ENCODE peak calls at places on chromosomes 12 and 14, in six cellular contexts. One of them, this sample, is unnamed.

GRCh38 chr14:20904393-20905029 is 13.3 kb downstream of the RNASE3 start:
- DNase-seq in dorsolateral prefrontal cortex: no peak
- DNase-seq in neural crest cell: peak
- DNase-seq in transverse colon: no peak
- DNase-seq in stimulated activated CD4-positive, alpha-beta T cell treated with anti-CD3 and anti-CD28 coated beads, Interleukin-4, amount 100 ng/mL, for 4 hours: no peak
- DNase-seq in activated naive CD8-positive, alpha-beta T cell treated with anti-CD3 and anti-CD28 coated beads, Interleukin-2, amount 50 U/mL, for 24 hours: no peak
- DNase-seq in this sample: no peak

GRCh38 chr12:3195859-3196483 is 118.8 kb downstream of the TSPAN9 start:
- DNase-seq in dorsolateral prefrontal cortex: no peak
- DNase-seq in activated naive CD8-positive, alpha-beta T cell treated with anti-CD3 and anti-CD28 coated beads, Interleukin-2, amount 50 U/mL, for 24 hours: no peak
- DNase-seq in neural crest cell: no peak
- DNase-seq in transverse colon: no peak
- DNase-seq in stimulated activated CD4-positive, alpha-beta T cell treated with anti-CD3 and anti-CD28 coated beads, Interleukin-4, amount 100 ng/mL, for 4 hours: no peak
- DNase-seq in this sample: no peak

GRCh38 chr12:1972260-1972659 is 32.0 kb downstream of the DCP1B start:
- DNase-seq in neural crest cell: no peak
- DNase-seq in dorsolateral prefrontal cortex: no peak
- DNase-seq in activated naive CD8-positive, alpha-beta T cell treated with anti-CD3 and anti-CD28 coated beads, Interleukin-2, amount 50 U/mL, for 24 hours: no peak
- DNase-seq in transverse colon: no peak
- DNase-seq in stimulated activated CD4-positive, alpha-beta T cell treated with anti-CD3 and anti-CD28 coated beads, Interleukin-4, amount 100 ng/mL, for 4 hours: no peak
- DNase-seq in this sample: no peak

GRCh38 chr12:132455565-132455964 is 34.4 kb upstream of the FBRSL1 start:
- DNase-seq in activated naive CD8-positive, alpha-beta T cell treated with anti-CD3 and anti-CD28 coated beads, Interleukin-2, amount 50 U/mL, for 24 hours: no peak
- DNase-seq in neural crest cell: no peak
- DNase-seq in dorsolateral prefrontal cortex: no peak
- DNase-seq in transverse colon: no peak
- DNase-seq in stimulated activated CD4-positive, alpha-beta T cell treated with anti-CD3 and anti-CD28 coated beads, Interleukin-4, amount 100 ng/mL, for 4 hours: no peak
- DNase-seq in this sample: no peak

GRCh38 chr14:102805941-102806340 is 28.7 kb downstream of the TRAF3 start:
- DNase-seq in neural crest cell: no peak
- DNase-seq in stimulated activated CD4-positive, alpha-beta T cell treated with anti-CD3 and anti-CD28 coated beads, Interleukin-4, amount 100 ng/mL, for 4 hours: no peak
- DNase-seq in transverse colon: no peak
- DNase-seq in dorsolateral prefrontal cortex: no peak
- DNase-seq in activated naive CD8-positive, alpha-beta T cell treated with anti-CD3 and anti-CD28 coated beads, Interleukin-2, amount 50 U/mL, for 24 hours: no peak
- DNase-seq in this sample: no peak

GRCh38 chr14:31543969-31544799 is 17.0 kb upstream of the NUBPL start:
- DNase-seq in activated naive CD8-positive, alpha-beta T cell treated with anti-CD3 and anti-CD28 coated beads, Interleukin-2, amount 50 U/mL, for 24 hours: no peak
- DNase-seq in transverse colon: no peak
- DNase-seq in dorsolateral prefrontal cortex: no peak
- DNase-seq in neural crest cell: no peak
- DNase-seq in stimulated activated CD4-positive, alpha-beta T cell treated with anti-CD3 and anti-CD28 coated beads, Interleukin-4, amount 100 ng/mL, for 4 hours: no peak
- DNase-seq in this sample: no peak

GRCh38 chr14:68744613-68745012 is 48.3 kb downstream of the ZFP36L1 start:
- DNase-seq in stimulated activated CD4-positive, alpha-beta T cell treated with anti-CD3 and anti-CD28 coated beads, Interleukin-4, amount 100 ng/mL, for 4 hours: no peak
- DNase-seq in neural crest cell: no peak
- DNase-seq in dorsolateral prefrontal cortex: no peak
- DNase-seq in activated naive CD8-positive, alpha-beta T cell treated with anti-CD3 and anti-CD28 coated beads, Interleukin-2, amount 50 U/mL, for 24 hours: no peak
- DNase-seq in transverse colon: no peak
- DNase-seq in this sample: no peak

GRCh38 chr12:45543887-45544286 is 185.6 kb upstream of the ARID2 start:
- DNase-seq in dorsolateral prefrontal cortex: no peak
- DNase-seq in neural crest cell: peak
- DNase-seq in activated naive CD8-positive, alpha-beta T cell treated with anti-CD3 and anti-CD28 coated beads, Interleukin-2, amount 50 U/mL, for 24 hours: peak
- DNase-seq in transverse colon: peak
- DNase-seq in stimulated activated CD4-positive, alpha-beta T cell treated with anti-CD3 and anti-CD28 coated beads, Interleukin-4, amount 100 ng/mL, for 4 hours: peak
- DNase-seq in this sample: peak

GRCh38 chr12:87952850-87953249 is 76.4 kb downstream of the C12orf50 start:
- DNase-seq in activated naive CD8-positive, alpha-beta T cell treated with anti-CD3 and anti-CD28 coated beads, Interleukin-2, amount 50 U/mL, for 24 hours: no peak
- DNase-seq in stimulated activated CD4-positive, alpha-beta T cell treated with anti-CD3 and anti-CD28 coated beads, Interleukin-4, amount 100 ng/mL, for 4 hours: no peak
- DNase-seq in dorsolateral prefrontal cortex: no peak
- DNase-seq in neural crest cell: peak
- DNase-seq in transverse colon: no peak
- DNase-seq in this sample: no peak

GRCh38 chr12:31323466-31324115 is 2.4 kb downstream of the SINHCAF start:
- DNase-seq in activated naive CD8-positive, alpha-beta T cell treated with anti-CD3 and anti-CD28 coated beads, Interleukin-2, amount 50 U/mL, for 24 hours: peak
- DNase-seq in transverse colon: peak
- DNase-seq in stimulated activated CD4-positive, alpha-beta T cell treated with anti-CD3 and anti-CD28 coated beads, Interleukin-4, amount 100 ng/mL, for 4 hours: peak
- DNase-seq in dorsolateral prefrontal cortex: no peak
- DNase-seq in neural crest cell: no peak
- DNase-seq in this sample: no peak

GRCh38 chr12:57772429-57773322 is at the start of gene EEF1AKMT3:
- DNase-seq in stimulated activated CD4-positive, alpha-beta T cell treated with anti-CD3 and anti-CD28 coated beads, Interleukin-4, amount 100 ng/mL, for 4 hours: no peak
- DNase-seq in transverse colon: peak
- DNase-seq in neural crest cell: peak
- DNase-seq in activated naive CD8-positive, alpha-beta T cell treated with anti-CD3 and anti-CD28 coated beads, Interleukin-2, amount 50 U/mL, for 24 hours: peak
- DNase-seq in dorsolateral prefrontal cortex: no peak
- DNase-seq in this sample: peak

GRCh38 chr14:74548881-74549280 is 55.3 kb downstream of the ISCA2 start:
- DNase-seq in stimulated activated CD4-positive, alpha-beta T cell treated with anti-CD3 and anti-CD28 coated beads, Interleukin-4, amount 100 ng/mL, for 4 hours: no peak
- DNase-seq in neural crest cell: no peak
- DNase-seq in activated naive CD8-positive, alpha-beta T cell treated with anti-CD3 and anti-CD28 coated beads, Interleukin-2, amount 50 U/mL, for 24 hours: no peak
- DNase-seq in transverse colon: no peak
- DNase-seq in dorsolateral prefrontal cortex: peak
- DNase-seq in this sample: no peak

GRCh38 chr14:52012635-52013034 is 23.3 kb downstream of the RTRAF start:
- DNase-seq in neural crest cell: no peak
- DNase-seq in activated naive CD8-positive, alpha-beta T cell treated with anti-CD3 and anti-CD28 coated beads, Interleukin-2, amount 50 U/mL, for 24 hours: no peak
- DNase-seq in stimulated activated CD4-positive, alpha-beta T cell treated with anti-CD3 and anti-CD28 coated beads, Interleukin-4, amount 100 ng/mL, for 4 hours: no peak
- DNase-seq in transverse colon: no peak
- DNase-seq in dorsolateral prefrontal cortex: no peak
- DNase-seq in this sample: no peak

GRCh38 chr14:21498540-21499526 is 12.3 kb downstream of the METTL3 start:
- DNase-seq in activated naive CD8-positive, alpha-beta T cell treated with anti-CD3 and anti-CD28 coated beads, Interleukin-2, amount 50 U/mL, for 24 hours: no peak
- DNase-seq in dorsolateral prefrontal cortex: no peak
- DNase-seq in neural crest cell: peak
- DNase-seq in stimulated activated CD4-positive, alpha-beta T cell treated with anti-CD3 and anti-CD28 coated beads, Interleukin-4, amount 100 ng/mL, for 4 hours: no peak
- DNase-seq in transverse colon: no peak
- DNase-seq in this sample: peak

GRCh38 chr14:50936882-50937281 is 7.4 kb downstream of the PYGL start:
- DNase-seq in stimulated activated CD4-positive, alpha-beta T cell treated with anti-CD3 and anti-CD28 coated beads, Interleukin-4, amount 100 ng/mL, for 4 hours: no peak
- DNase-seq in dorsolateral prefrontal cortex: no peak
- DNase-seq in neural crest cell: no peak
- DNase-seq in activated naive CD8-positive, alpha-beta T cell treated with anti-CD3 and anti-CD28 coated beads, Interleukin-2, amount 50 U/mL, for 24 hours: no peak
- DNase-seq in transverse colon: no peak
- DNase-seq in this sample: no peak

GRCh38 chr12:65829716-65830115 is 5.4 kb downstream of the HMGA2 start:
- DNase-seq in dorsolateral prefrontal cortex: no peak
- DNase-seq in stimulated activated CD4-positive, alpha-beta T cell treated with anti-CD3 and anti-CD28 coated beads, Interleukin-4, amount 100 ng/mL, for 4 hours: no peak
- DNase-seq in activated naive CD8-positive, alpha-beta T cell treated with anti-CD3 and anti-CD28 coated beads, Interleukin-2, amount 50 U/mL, for 24 hours: no peak
- DNase-seq in transverse colon: no peak
- DNase-seq in neural crest cell: no peak
- DNase-seq in this sample: no peak

GRCh38 chr12:69642531-69642930 is 31.8 kb upstream of the LRRC10 start:
- DNase-seq in neural crest cell: no peak
- DNase-seq in activated naive CD8-positive, alpha-beta T cell treated with anti-CD3 and anti-CD28 coated beads, Interleukin-2, amount 50 U/mL, for 24 hours: no peak
- DNase-seq in dorsolateral prefrontal cortex: no peak
- DNase-seq in transverse colon: no peak
- DNase-seq in stimulated activated CD4-positive, alpha-beta T cell treated with anti-CD3 and anti-CD28 coated beads, Interleukin-4, amount 100 ng/mL, for 4 hours: no peak
- DNase-seq in this sample: no peak

GRCh38 chr12:15601210-15601800 is 187.9 kb downstream of the EPS8 start:
- DNase-seq in transverse colon: no peak
- DNase-seq in neural crest cell: no peak
- DNase-seq in stimulated activated CD4-positive, alpha-beta T cell treated with anti-CD3 and anti-CD28 coated beads, Interleukin-4, amount 100 ng/mL, for 4 hours: no peak
- DNase-seq in dorsolateral prefrontal cortex: no peak
- DNase-seq in activated naive CD8-positive, alpha-beta T cell treated with anti-CD3 and anti-CD28 coated beads, Interleukin-2, amount 50 U/mL, for 24 hours: no peak
- DNase-seq in this sample: peak

GRCh38 chr12:105076098-105076497 is 8.2 kb downstream of the ALDH1L2 start:
- DNase-seq in neural crest cell: no peak
- DNase-seq in stimulated activated CD4-positive, alpha-beta T cell treated with anti-CD3 and anti-CD28 coated beads, Interleukin-4, amount 100 ng/mL, for 4 hours: no peak
- DNase-seq in activated naive CD8-positive, alpha-beta T cell treated with anti-CD3 and anti-CD28 coated beads, Interleukin-2, amount 50 U/mL, for 24 hours: no peak
- DNase-seq in dorsolateral prefrontal cortex: no peak
- DNase-seq in transverse colon: no peak
- DNase-seq in this sample: no peak

GRCh38 chr12:126726481-126727217 is 1540.3 kb upstream of the TMEM132C start:
- DNase-seq in dorsolateral prefrontal cortex: no peak
- DNase-seq in activated naive CD8-positive, alpha-beta T cell treated with anti-CD3 and anti-CD28 coated beads, Interleukin-2, amount 50 U/mL, for 24 hours: no peak
- DNase-seq in neural crest cell: no peak
- DNase-seq in stimulated activated CD4-positive, alpha-beta T cell treated with anti-CD3 and anti-CD28 coated beads, Interleukin-4, amount 100 ng/mL, for 4 hours: no peak
- DNase-seq in transverse colon: no peak
- DNase-seq in this sample: no peak

GRCh38 chr12:89351489-89352241 is 636 bp downstream of the DUSP6 start:
- DNase-seq in transverse colon: peak
- DNase-seq in activated naive CD8-positive, alpha-beta T cell treated with anti-CD3 and anti-CD28 coated beads, Interleukin-2, amount 50 U/mL, for 24 hours: peak
- DNase-seq in stimulated activated CD4-positive, alpha-beta T cell treated with anti-CD3 and anti-CD28 coated beads, Interleukin-4, amount 100 ng/mL, for 4 hours: peak
- DNase-seq in neural crest cell: peak
- DNase-seq in dorsolateral prefrontal cortex: peak
- DNase-seq in this sample: peak

GRCh38 chr12:3681595-3681921 is 71.4 kb downstream of the CRACR2A start:
- DNase-seq in transverse colon: no peak
- DNase-seq in dorsolateral prefrontal cortex: no peak
- DNase-seq in stimulated activated CD4-positive, alpha-beta T cell treated with anti-CD3 and anti-CD28 coated beads, Interleukin-4, amount 100 ng/mL, for 4 hours: no peak
- DNase-seq in activated naive CD8-positive, alpha-beta T cell treated with anti-CD3 and anti-CD28 coated beads, Interleukin-2, amount 50 U/mL, for 24 hours: no peak
- DNase-seq in neural crest cell: no peak
- DNase-seq in this sample: no peak

GRCh38 chr12:27979145-27979544 is 6.6 kb upstream of the PTHLH start:
- DNase-seq in activated naive CD8-positive, alpha-beta T cell treated with anti-CD3 and anti-CD28 coated beads, Interleukin-2, amount 50 U/mL, for 24 hours: no peak
- DNase-seq in dorsolateral prefrontal cortex: no peak
- DNase-seq in neural crest cell: no peak
- DNase-seq in transverse colon: no peak
- DNase-seq in stimulated activated CD4-positive, alpha-beta T cell treated with anti-CD3 and anti-CD28 coated beads, Interleukin-4, amount 100 ng/mL, for 4 hours: no peak
- DNase-seq in this sample: no peak

GRCh38 chr14:102993523-102993922 is 63.8 kb downstream of the CDC42BPB start:
- DNase-seq in dorsolateral prefrontal cortex: no peak
- DNase-seq in activated naive CD8-positive, alpha-beta T cell treated with anti-CD3 and anti-CD28 coated beads, Interleukin-2, amount 50 U/mL, for 24 hours: no peak
- DNase-seq in transverse colon: peak
- DNase-seq in stimulated activated CD4-positive, alpha-beta T cell treated with anti-CD3 and anti-CD28 coated beads, Interleukin-4, amount 100 ng/mL, for 4 hours: no peak
- DNase-seq in neural crest cell: no peak
- DNase-seq in this sample: peak

GRCh38 chr14:77035267-77035666 is 6.8 kb upstream of the IRF2BPL start:
- DNase-seq in transverse colon: no peak
- DNase-seq in dorsolateral prefrontal cortex: no peak
- DNase-seq in neural crest cell: no peak
- DNase-seq in stimulated activated CD4-positive, alpha-beta T cell treated with anti-CD3 and anti-CD28 coated beads, Interleukin-4, amount 100 ng/mL, for 4 hours: no peak
- DNase-seq in activated naive CD8-positive, alpha-beta T cell treated with anti-CD3 and anti-CD28 coated beads, Interleukin-2, amount 50 U/mL, for 24 hours: no peak
- DNase-seq in this sample: no peak

GRCh38 chr12:45613306-45613705 is 116.2 kb upstream of the ARID2 start:
- DNase-seq in dorsolateral prefrontal cortex: no peak
- DNase-seq in activated naive CD8-positive, alpha-beta T cell treated with anti-CD3 and anti-CD28 coated beads, Interleukin-2, amount 50 U/mL, for 24 hours: no peak
- DNase-seq in stimulated activated CD4-positive, alpha-beta T cell treated with anti-CD3 and anti-CD28 coated beads, Interleukin-4, amount 100 ng/mL, for 4 hours: no peak
- DNase-seq in transverse colon: no peak
- DNase-seq in neural crest cell: no peak
- DNase-seq in this sample: no peak

GRCh38 chr12:47884501-47884900 is 20.3 kb downstream of the VDR start:
- DNase-seq in dorsolateral prefrontal cortex: no peak
- DNase-seq in stimulated activated CD4-positive, alpha-beta T cell treated with anti-CD3 and anti-CD28 coated beads, Interleukin-4, amount 100 ng/mL, for 4 hours: no peak
- DNase-seq in activated naive CD8-positive, alpha-beta T cell treated with anti-CD3 and anti-CD28 coated beads, Interleukin-2, amount 50 U/mL, for 24 hours: no peak
- DNase-seq in transverse colon: no peak
- DNase-seq in neural crest cell: no peak
- DNase-seq in this sample: no peak

GRCh38 chr12:45369065-45369464 is 153.2 kb downstream of the ANO6 start:
- DNase-seq in dorsolateral prefrontal cortex: no peak
- DNase-seq in activated naive CD8-positive, alpha-beta T cell treated with anti-CD3 and anti-CD28 coated beads, Interleukin-2, amount 50 U/mL, for 24 hours: no peak
- DNase-seq in stimulated activated CD4-positive, alpha-beta T cell treated with anti-CD3 and anti-CD28 coated beads, Interleukin-4, amount 100 ng/mL, for 4 hours: no peak
- DNase-seq in transverse colon: no peak
- DNase-seq in neural crest cell: no peak
- DNase-seq in this sample: peak

GRCh38 chr12:64193045-64193444 is 29.1 kb downstream of the KICS2 start:
- DNase-seq in neural crest cell: no peak
- DNase-seq in transverse colon: no peak
- DNase-seq in dorsolateral prefrontal cortex: no peak
- DNase-seq in stimulated activated CD4-positive, alpha-beta T cell treated with anti-CD3 and anti-CD28 coated beads, Interleukin-4, amount 100 ng/mL, for 4 hours: no peak
- DNase-seq in activated naive CD8-positive, alpha-beta T cell treated with anti-CD3 and anti-CD28 coated beads, Interleukin-2, amount 50 U/mL, for 24 hours: no peak
- DNase-seq in this sample: no peak

GRCh38 chr12:66449531-66449930 is 147.2 kb downstream of the HELB start:
- DNase-seq in dorsolateral prefrontal cortex: no peak
- DNase-seq in neural crest cell: no peak
- DNase-seq in transverse colon: no peak
- DNase-seq in stimulated activated CD4-positive, alpha-beta T cell treated with anti-CD3 and anti-CD28 coated beads, Interleukin-4, amount 100 ng/mL, for 4 hours: no peak
- DNase-seq in activated naive CD8-positive, alpha-beta T cell treated with anti-CD3 and anti-CD28 coated beads, Interleukin-2, amount 50 U/mL, for 24 hours: no peak
- DNase-seq in this sample: no peak

GRCh38 chr14:96792003-96792402 is 5.2 kb upstream of the VRK1 start:
- DNase-seq in stimulated activated CD4-positive, alpha-beta T cell treated with anti-CD3 and anti-CD28 coated beads, Interleukin-4, amount 100 ng/mL, for 4 hours: no peak
- DNase-seq in dorsolateral prefrontal cortex: no peak
- DNase-seq in activated naive CD8-positive, alpha-beta T cell treated with anti-CD3 and anti-CD28 coated beads, Interleukin-2, amount 50 U/mL, for 24 hours: no peak
- DNase-seq in neural crest cell: no peak
- DNase-seq in transverse colon: no peak
- DNase-seq in this sample: no peak

GRCh38 chr14:91229743-91230200 is 14.7 kb downstream of the GPR68 start:
- DNase-seq in neural crest cell: no peak
- DNase-seq in activated naive CD8-positive, alpha-beta T cell treated with anti-CD3 and anti-CD28 coated beads, Interleukin-2, amount 50 U/mL, for 24 hours: peak
- DNase-seq in stimulated activated CD4-positive, alpha-beta T cell treated with anti-CD3 and anti-CD28 coated beads, Interleukin-4, amount 100 ng/mL, for 4 hours: no peak
- DNase-seq in transverse colon: peak
- DNase-seq in dorsolateral prefrontal cortex: no peak
- DNase-seq in this sample: no peak

GRCh38 chr12:92911339-92911738 is 17.8 kb downstream of the EEA1 start:
- DNase-seq in dorsolateral prefrontal cortex: no peak
- DNase-seq in stimulated activated CD4-positive, alpha-beta T cell treated with anti-CD3 and anti-CD28 coated beads, Interleukin-4, amount 100 ng/mL, for 4 hours: no peak
- DNase-seq in activated naive CD8-positive, alpha-beta T cell treated with anti-CD3 and anti-CD28 coated beads, Interleukin-2, amount 50 U/mL, for 24 hours: no peak
- DNase-seq in transverse colon: no peak
- DNase-seq in neural crest cell: no peak
- DNase-seq in this sample: no peak

GRCh38 chr14:102778616-102779351 is 1.5 kb downstream of the TRAF3 start:
- DNase-seq in dorsolateral prefrontal cortex: no peak
- DNase-seq in transverse colon: no peak
- DNase-seq in neural crest cell: no peak
- DNase-seq in activated naive CD8-positive, alpha-beta T cell treated with anti-CD3 and anti-CD28 coated beads, Interleukin-2, amount 50 U/mL, for 24 hours: no peak
- DNase-seq in stimulated activated CD4-positive, alpha-beta T cell treated with anti-CD3 and anti-CD28 coated beads, Interleukin-4, amount 100 ng/mL, for 4 hours: no peak
- DNase-seq in this sample: no peak

GRCh38 chr12:52912711-52913423 is 8.0 kb upstream of the KRT8 start:
- DNase-seq in activated naive CD8-positive, alpha-beta T cell treated with anti-CD3 and anti-CD28 coated beads, Interleukin-2, amount 50 U/mL, for 24 hours: no peak
- DNase-seq in transverse colon: peak
- DNase-seq in neural crest cell: no peak
- DNase-seq in dorsolateral prefrontal cortex: no peak
- DNase-seq in stimulated activated CD4-positive, alpha-beta T cell treated with anti-CD3 and anti-CD28 coated beads, Interleukin-4, amount 100 ng/mL, for 4 hours: no peak
- DNase-seq in this sample: peak

GRCh38 chr12:93317227-93317626 is 60.5 kb upstream of the NUDT4 start:
- DNase-seq in stimulated activated CD4-positive, alpha-beta T cell treated with anti-CD3 and anti-CD28 coated beads, Interleukin-4, amount 100 ng/mL, for 4 hours: no peak
- DNase-seq in dorsolateral prefrontal cortex: no peak
- DNase-seq in neural crest cell: no peak
- DNase-seq in activated naive CD8-positive, alpha-beta T cell treated with anti-CD3 and anti-CD28 coated beads, Interleukin-2, amount 50 U/mL, for 24 hours: no peak
- DNase-seq in transverse colon: peak
- DNase-seq in this sample: peak

GRCh38 chr12:102965281-102966155 is 8.0 kb downstream of the ASCL1 start:
- DNase-seq in transverse colon: no peak
- DNase-seq in activated naive CD8-positive, alpha-beta T cell treated with anti-CD3 and anti-CD28 coated beads, Interleukin-2, amount 50 U/mL, for 24 hours: no peak
- DNase-seq in dorsolateral prefrontal cortex: no peak
- DNase-seq in stimulated activated CD4-positive, alpha-beta T cell treated with anti-CD3 and anti-CD28 coated beads, Interleukin-4, amount 100 ng/mL, for 4 hours: no peak
- DNase-seq in neural crest cell: no peak
- DNase-seq in this sample: no peak

GRCh38 chr12:121451931-121452330 is 52.0 kb downstream of the RNF34 start:
- DNase-seq in neural crest cell: no peak
- DNase-seq in stimulated activated CD4-positive, alpha-beta T cell treated with anti-CD3 and anti-CD28 coated beads, Interleukin-4, amount 100 ng/mL, for 4 hours: no peak
- DNase-seq in activated naive CD8-positive, alpha-beta T cell treated with anti-CD3 and anti-CD28 coated beads, Interleukin-2, amount 50 U/mL, for 24 hours: no peak
- DNase-seq in transverse colon: peak
- DNase-seq in dorsolateral prefrontal cortex: no peak
- DNase-seq in this sample: no peak